ENCODE peak calls at places on chromosomes 5 and 9, in five cellular contexts. F is H9, H is cardiac septum, N is testis, Z is type B pancreatic cell. E is an unnamed sample.

GRCh38 chr9:25374281-25374680 is 304.0 kb downstream of the TUSC1 start:
- DNase-seq in Z (no peak), N (no peak), H (no peak), F (no peak), E (no peak)

GRCh38 chr5:76472338-76473336 is 69.6 kb downstream of the IQGAP2 start:
- DNase-seq in F (no peak), N (no peak), H (no peak), Z (no peak), E (no peak)

GRCh38 chr5:179679014-179679674 is 1.7 kb downstream of the CBY3 start:
- DNase-seq in N (peak; percentile 82), Z (peak; percentile 76), H (peak; percentile 88), F (peak; percentile 91), E (peak; percentile 95)

GRCh38 chr5:66010476-66010875 is 84.1 kb downstream of the ERBIN start:
- DNase-seq in H (no peak), N (no peak), Z (no peak), F (no peak), E (no peak)

GRCh38 chr9:93697352-93698139 is 121.2 kb downstream of the PHF2 start:
- DNase-seq in F (peak; percentile 17), N (no peak), H (peak; percentile 49), Z (peak; percentile 60), E (no peak)

GRCh38 chr5:173629628-173630027 is 13.2 kb upstream of the BOD1 start:
- DNase-seq in H (no peak), N (no peak), F (peak; percentile 79), Z (no peak), E (no peak)

GRCh38 chr9:134185536-134186011 is 21.2 kb upstream of the RNU6ATAC start:
- DNase-seq in F (no peak), N (no peak), Z (peak; percentile 18), H (peak; percentile 20), E (no peak)

GRCh38 chr9:18472915-18473314 is 1.0 kb upstream of the ADAMTSL1 start:
- DNase-seq in Z (no peak), F (no peak), H (no peak), N (peak; percentile 62), E (no peak)

GRCh38 chr5:108728566-108729305 is 19.0 kb upstream of the FER start:
- DNase-seq in H (no peak), F (no peak), N (peak; percentile 21), Z (no peak), E (no peak)

GRCh38 chr5:65986050-65986451 is 59.7 kb downstream of the ERBIN start:
- DNase-seq in H (no peak), N (no peak), Z (no peak), F (no peak), E (no peak)

GRCh38 chr5:174317261-174317894 is 271.9 kb downstream of the NSG2 start:
- DNase-seq in Z (no peak), F (peak; percentile 76), N (peak; percentile 67), H (peak; percentile 74), E (no peak)

GRCh38 chr9:91320299-91320698 is 41.4 kb downstream of the AUH start:
- DNase-seq in Z (no peak), H (no peak), N (no peak), F (no peak), E (no peak)

GRCh38 chr5:76082790-76083554 is at the start of gene SV2C:
- DNase-seq in N (peak; percentile 26), F (peak; percentile 49), Z (peak; percentile 72), H (no peak), E (no peak)

GRCh38 chr9:76654575-76654974 is 109.7 kb upstream of the PCA3 start:
- DNase-seq in N (no peak), H (no peak), Z (no peak), F (no peak), E (no peak)

GRCh38 chr5:80609692-80610091 is 39.6 kb upstream of the ANKRD34B start:
- DNase-seq in N (no peak), Z (no peak), H (no peak), F (no peak), E (no peak)

GRCh38 chr9:105842023-105842644 is 147.8 kb downstream of the TMEM38B start:
- DNase-seq in F (no peak), H (no peak), Z (no peak), N (peak; percentile 62), E (peak; percentile 53)

GRCh38 chr5:5231576-5231975 is 91.4 kb downstream of the ADAMTS16 start:
- DNase-seq in F (no peak), Z (no peak), H (no peak), N (no peak), E (no peak)

GRCh38 chr9:75644649-75645048 is 245.8 kb upstream of the PCSK5 start:
- DNase-seq in H (no peak), N (no peak), Z (no peak), F (no peak), E (no peak)

E was measured in esophagus muscularis mucosa.